ENCODE peak calls at places on chromosomes 16 and 17, in four cellular contexts. L is breast epithelium, A is AG09309, O is tibial artery. C is an unnamed sample.

GRCh38 chr16:56576585-56577299 is 11.9 kb downstream of the MT4 start:
- DNase-seq in L (peak), A (peak), O (peak), C (peak)

GRCh38 chr17:63785556-63785955 is 11.6 kb downstream of the DDX42 start:
- DNase-seq in O (no peak), A (no peak), L (no peak), C (peak)

GRCh38 chr17:78974635-78975591 is 4.8 kb downstream of the LGALS3BP start:
- DNase-seq in L (peak), A (peak), O (peak), C (peak)

GRCh38 chr16:3459401-3460090 is 16.1 kb downstream of the NAA60 start:
- DNase-seq in L (no peak), O (no peak), A (no peak), C (no peak)

GRCh38 chr16:20040011-20040410 is 33.7 kb downstream of the GPR139 start:
- DNase-seq in O (no peak), L (no peak), A (no peak), C (no peak)

GRCh38 chr16:2159052-2159838 is 3.7 kb downstream of the TRAF7 start:
- DNase-seq in L (no peak), A (no peak), O (peak), C (peak)

GRCh38 chr17:1203111-1203966 is 23.6 kb upstream of the ABR start:
- DNase-seq in O (peak), A (no peak), L (no peak), C (peak)

GRCh38 chr16:8673611-8674412 is 605 bp upstream of the ABAT start:
- DNase-seq in O (no peak), L (no peak), A (no peak), C (no peak)

GRCh38 chr16:9489823-9490467 is 398.5 kb downstream of the HAPSTR1 start:
- DNase-seq in A (no peak), L (no peak), O (no peak), C (no peak)

GRCh38 chr17:82019905-82020873 is 2.5 kb downstream of the CENPX start:
- DNase-seq in A (no peak), O (no peak), L (no peak), C (peak)

GRCh38 chr17:81509048-81509686 is 3.4 kb downstream of the ACTG1 start:
- DNase-seq in L (no peak), A (no peak), O (no peak), C (no peak)

GRCh38 chr17:69539781-69540319 is 125.4 kb downstream of the MAP2K6 start:
- DNase-seq in L (no peak), O (no peak), A (no peak), C (peak)

DNA sequence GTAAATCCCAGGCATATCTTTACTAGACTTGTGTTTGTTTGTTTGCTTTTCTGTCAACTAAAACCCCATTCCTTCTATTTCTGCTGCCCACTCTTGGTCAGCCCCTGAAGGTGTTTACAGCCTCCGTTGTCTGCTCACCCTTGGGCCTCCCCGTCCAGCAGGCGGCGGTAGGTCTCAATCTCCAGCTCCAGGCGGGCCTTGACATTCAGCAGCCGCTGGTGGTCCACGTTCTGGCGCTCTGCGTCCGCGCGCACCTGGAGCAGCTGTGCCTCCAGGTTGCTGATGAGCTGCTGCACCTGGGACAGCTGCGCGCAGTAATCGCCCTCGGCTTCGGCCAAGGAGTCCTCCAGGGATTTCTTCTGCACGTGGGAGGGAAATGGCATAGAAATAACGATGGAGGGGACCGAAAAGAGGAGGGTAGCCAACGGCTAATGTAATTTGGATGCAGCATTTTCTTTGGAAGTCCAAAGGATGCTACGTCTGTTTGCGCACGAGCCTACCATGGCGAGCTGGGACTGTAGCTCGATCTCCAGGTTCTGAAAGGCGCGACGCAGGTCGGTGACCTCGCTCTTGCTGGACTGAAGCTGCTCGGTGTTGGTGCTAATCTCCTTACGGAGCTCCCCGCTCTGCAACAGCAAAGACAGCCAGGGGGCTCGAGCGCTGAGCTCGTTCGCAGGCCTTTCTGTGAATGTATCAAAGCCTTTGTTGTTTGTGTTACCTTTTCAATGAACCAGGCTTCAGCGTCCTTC is 3.9 kb downstream of the KRT12 start:
- DNase-seq in L (no peak), A (no peak), O (no peak), C (no peak)
- TF ChIP-seq CTCF in L (no peak), A (no peak), O (no peak), C (peak)

GRCh38 chr17:18859256-18859655 is 1.3 kb downstream of the PRPSAP2 start:
- DNase-seq in A (peak), O (no peak), L (no peak), C (peak)
- H3K4me3 ChIP-seq in A (peak), O (peak), L (peak), C (peak)

DNA sequence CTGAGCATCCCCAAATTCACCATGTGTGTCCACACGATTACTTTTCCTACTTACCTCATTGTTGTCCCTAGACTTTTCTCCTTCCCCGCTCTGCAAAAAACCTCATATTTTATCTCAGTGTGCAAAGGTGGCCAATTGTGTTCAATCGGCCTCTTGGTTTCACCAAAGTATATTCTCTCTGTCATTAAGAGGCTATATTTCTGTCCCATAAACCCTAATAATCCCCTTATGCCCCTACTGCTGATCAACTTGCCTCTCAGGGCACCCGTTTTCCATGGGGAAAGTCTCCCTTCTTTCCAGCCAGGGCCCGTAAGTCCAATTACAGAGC is 11.6 kb downstream of the CES2 start:
- DNase-seq in A (no peak), O (no peak), L (no peak), C (no peak)
- TF ChIP-seq CTCF in A (no peak), O (no peak), L (no peak), C (no peak)

DNA sequence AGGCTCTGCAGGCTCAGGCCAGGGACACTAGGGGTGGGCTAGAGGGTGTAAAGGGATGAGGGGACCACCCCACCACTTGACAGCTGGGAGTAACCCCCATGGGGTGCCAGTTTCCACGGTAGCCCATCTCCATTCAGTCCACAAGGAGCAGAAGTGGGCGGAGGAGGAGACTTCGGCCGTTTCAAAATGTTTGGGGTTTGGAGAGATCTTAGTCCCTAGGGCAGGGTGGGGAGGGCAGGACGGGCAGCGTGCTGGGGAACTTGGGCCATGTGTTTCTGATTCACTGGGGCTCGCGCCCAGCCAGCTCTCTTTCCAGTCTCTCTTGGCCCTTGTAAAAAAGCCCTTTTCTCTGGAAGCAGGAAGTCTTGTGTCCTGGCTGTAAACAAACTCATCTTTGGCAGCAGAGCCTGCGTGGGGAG is 8.3 kb downstream of the CYGB start:
- DNase-seq in A (peak), L (peak), O (peak), C (peak)
- H3K4me3 ChIP-seq in A (no peak), L (peak), O (no peak), C (peak)

GRCh38 chr16:18833707-18834505 is 32.6 kb upstream of the ARL6IP1 start:
- DNase-seq in L (no peak), A (no peak), O (no peak), C (no peak)
- TF ChIP-seq CTCF in L (no peak), A (no peak), O (no peak), C (no peak)

DNA sequence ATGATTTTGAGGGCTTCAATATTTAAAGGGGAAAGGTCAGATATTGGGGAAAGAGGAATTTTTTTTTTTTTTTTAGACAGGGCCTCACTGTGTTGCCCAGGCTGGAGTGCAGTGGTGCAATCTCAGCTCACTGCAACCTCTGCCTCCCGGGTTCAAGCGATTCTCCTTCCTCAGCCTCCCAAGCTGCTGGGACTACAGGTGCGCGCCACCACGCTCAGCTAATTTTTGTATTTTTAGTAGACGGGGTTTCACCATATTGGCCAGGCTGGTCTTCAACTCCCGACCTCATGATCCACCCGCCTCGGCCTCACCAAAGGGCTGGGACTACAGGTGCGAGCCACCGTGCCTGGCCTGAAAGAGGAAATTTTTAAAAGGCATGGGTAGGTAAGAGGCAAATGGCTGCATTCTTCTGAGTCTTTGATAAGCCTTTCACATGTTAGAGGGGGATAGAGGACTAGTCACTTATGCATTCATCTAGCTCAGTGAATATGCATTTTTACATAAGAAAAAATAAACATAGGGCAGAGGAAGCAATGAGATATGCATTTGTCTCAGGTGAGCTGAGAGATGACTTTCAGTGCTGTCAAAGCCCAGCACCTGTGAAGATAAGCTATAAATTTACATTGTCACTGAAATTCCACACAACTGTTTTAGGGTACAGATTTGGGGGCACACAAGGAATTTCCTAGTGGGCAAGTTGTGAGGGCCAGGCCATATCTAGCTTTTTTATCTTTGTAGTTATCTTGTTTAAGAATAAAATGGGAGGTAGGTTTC is 1.1 kb upstream of the FCSK start:
- DNase-seq in O (no peak), L (no peak), A (no peak), C (no peak)
- H3K4me3 ChIP-seq in O (peak), L (peak), A (peak), C (peak)

GRCh38 chr17:34398990-34399389 is 36.0 kb upstream of the CCL1 start:
- DNase-seq in A (no peak), L (no peak), O (no peak), C (no peak)

GRCh38 chr17:34400301-34400931 is 37.4 kb upstream of the CCL1 start:
- DNase-seq in O (no peak), A (no peak), L (no peak), C (no peak)

GRCh38 chr17:34401165-34401564 is 38.1 kb upstream of the CCL1 start:
- DNase-seq in A (no peak), O (no peak), L (no peak), C (no peak)

GRCh38 chr17:34393401-34393800 is 30.4 kb upstream of the CCL1 start:
- DNase-seq in L (no peak), A (no peak), O (no peak), C (no peak)

GRCh38 chr17:34397265-34397664 is 34.2 kb upstream of the CCL1 start:
- DNase-seq in A (no peak), O (no peak), L (no peak), C (no peak)
- TF ChIP-seq CTCF in A (no peak), O (no peak), L (no peak), C (no peak)